ENCODE peak calls at places on chromosomes 5 and 9, in nine cellular contexts. W, C, D, O, F, M, Y, Q and U are unnamed samples.

GRCh38 chr5:81908771-81909170 is 63.1 kb upstream of the ATG10 start:
- DNase-seq in W (no peak), C (no peak), D (no peak), O (no peak), F (no peak), M (no peak), Y (no peak), Q (no peak), U (no peak)

GRCh38 chr5:97501286-97501964 is 318.4 kb upstream of the RIOK2 start:
- DNase-seq in W (peak), C (no peak), D (no peak), O (no peak), F (no peak), M (no peak), Y (no peak), Q (no peak), U (no peak)

GRCh38 chr9:118761016-118761790 is 608.0 kb downstream of the BRINP1 start:
- DNase-seq in W (no peak), C (no peak), D (no peak), O (no peak), F (no peak), M (no peak), Y (no peak), Q (no peak), U (no peak)

GRCh38 chr5:83253731-83254130 is 176.4 kb downstream of the XRCC4 start:
- DNase-seq in W (peak), C (no peak), D (no peak), O (no peak), F (no peak), M (no peak), Y (no peak), Q (no peak), U (no peak)

GRCh38 chr9:113787871-113788270 is 88.2 kb upstream of the ZNF618 start:
- DNase-seq in W (no peak), C (no peak), D (no peak), O (no peak), F (no peak), M (no peak), Y (no peak), Q (no peak), U (no peak)

GRCh38 chr9:7172445-7173115 is 414.8 kb downstream of the KDM4C start:
- DNase-seq in W (no peak), C (no peak), D (no peak), O (no peak), F (no peak), M (no peak), Y (no peak), Q (no peak), U (no peak)

GRCh38 chr9:5825223-5825622 is 7.7 kb downstream of the ERMP1 start:
- DNase-seq in W (no peak), C (no peak), D (no peak), O (no peak), F (no peak), M (no peak), Y (no peak), Q (no peak), U (no peak)

GRCh38 chr5:176875783-176876505 is 23.2 kb downstream of the HK3 start:
- DNase-seq in W (no peak), C (no peak), D (no peak), O (no peak), F (no peak), M (no peak), Y (no peak), Q (no peak), U (no peak)

GRCh38 chr5:112355058-112355685 is 63.9 kb downstream of the EPB41L4A start:
- DNase-seq in W (no peak), C (no peak), D (no peak), O (no peak), F (no peak), M (no peak), Y (no peak), Q (no peak), U (no peak)

GRCh38 chr5:3601929-3602712 is 6.5 kb downstream of the IRX1 start:
- DNase-seq in W (no peak), C (no peak), D (no peak), O (no peak), F (no peak), M (no peak), Y (no peak), Q (no peak), U (no peak)

GRCh38 chr5:38808666-38809343 is 37.0 kb upstream of the OSMR start:
- DNase-seq in W (no peak), C (no peak), D (no peak), O (no peak), F (no peak), M (no peak), Y (no peak), Q (no peak), U (no peak)

GRCh38 chr5:154196955-154197652 is 6.6 kb downstream of the GALNT10 start:
- DNase-seq in W (peak), C (no peak), D (no peak), O (peak), F (no peak), M (peak), Y (no peak), Q (no peak), U (peak)

GRCh38 chr5:169695919-169696490 is 58.9 kb downstream of the DOCK2 start:
- DNase-seq in W (peak), C (no peak), D (no peak), O (peak), F (no peak), M (no peak), Y (no peak), Q (peak), U (no peak)

GRCh38 chr5:65299841-65300240 is 181.9 kb downstream of the ADAMTS6 start:
- DNase-seq in W (no peak), C (no peak), D (no peak), O (peak), F (no peak), M (no peak), Y (no peak), Q (no peak), U (no peak)

GRCh38 chr5:10317825-10318682 is 10.4 kb upstream of the CMBL start:
- DNase-seq in W (peak), C (no peak), D (no peak), O (peak), F (no peak), M (no peak), Y (no peak), Q (no peak), U (no peak)

GRCh38 chr9:71814226-71814625 is 45.9 kb upstream of the CEMIP2 start:
- DNase-seq in W (peak), C (no peak), D (no peak), O (no peak), F (no peak), M (no peak), Y (no peak), Q (no peak), U (no peak)

GRCh38 chr9:137138058-137138697 is 776 bp upstream of the GRIN1 start:
- DNase-seq in W (no peak), C (no peak), D (no peak), O (no peak), F (no peak), M (no peak), Y (no peak), Q (no peak), U (no peak)

GRCh38 chr9:128081052-128081451 is 13.0 kb downstream of the SLC25A25 start:
- DNase-seq in W (no peak), C (no peak), D (no peak), O (peak), F (no peak), M (peak), Y (no peak), Q (no peak), U (no peak)

GRCh38 chr5:117473075-117473595 is 898.5 kb upstream of the SEMA6A start:
- DNase-seq in W (no peak), C (no peak), D (no peak), O (no peak), F (no peak), M (no peak), Y (no peak), Q (no peak), U (no peak)

GRCh38 chr9:33815781-33816180 is 1.2 kb upstream of the UBE2R2 start:
- DNase-seq in W (no peak), C (no peak), D (no peak), O (no peak), F (no peak), M (no peak), Y (no peak), Q (no peak), U (no peak)

GRCh38 chr5:76615759-76616158 is 7.4 kb downstream of the F2RL2 start:
- DNase-seq in W (no peak), C (no peak), D (no peak), O (peak), F (no peak), M (no peak), Y (no peak), Q (no peak), U (no peak)

GRCh38 chr5:157292599-157292998 is 26.7 kb downstream of the CYFIP2 start:
- DNase-seq in W (no peak), C (no peak), D (no peak), O (no peak), F (no peak), M (no peak), Y (no peak), Q (no peak), U (no peak)

GRCh38 chr5:8756498-8757084 is 789.3 kb downstream of the SEMA5A start:
- DNase-seq in W (peak), C (no peak), D (peak), O (peak), F (no peak), M (no peak), Y (no peak), Q (peak), U (no peak)

GRCh38 chr5:115267617-115268016 is 4.9 kb upstream of the PGGT1B start:
- DNase-seq in W (no peak), C (no peak), D (no peak), O (peak), F (no peak), M (no peak), Y (no peak), Q (peak), U (no peak)

GRCh38 chr9:7408845-7409244 is 390.7 kb downstream of the DMAC1 start:
- DNase-seq in W (no peak), C (no peak), D (no peak), O (no peak), F (no peak), M (no peak), Y (no peak), Q (no peak), U (no peak)

GRCh38 chr5:127959152-127959764 is 124.3 kb upstream of the SLC12A2 start:
- DNase-seq in W (peak), C (peak), D (peak), O (peak), F (no peak), M (no peak), Y (no peak), Q (peak), U (peak)

GRCh38 chr9:122132539-122132938 is 27.0 kb downstream of the NDUFA8 start:
- DNase-seq in W (no peak), C (no peak), D (no peak), O (no peak), F (no peak), M (no peak), Y (no peak), Q (no peak), U (no peak)

GRCh38 chr5:9864791-9865190 is 234.6 kb upstream of the TAS2R1 start:
- DNase-seq in W (no peak), C (no peak), D (no peak), O (peak), F (no peak), M (no peak), Y (no peak), Q (no peak), U (no peak)

GRCh38 chr5:28914302-28914701 is 1875.9 kb upstream of the CDH9 start:
- DNase-seq in W (no peak), C (no peak), D (no peak), O (no peak), F (no peak), M (no peak), Y (no peak), Q (no peak), U (no peak)

GRCh38 chr9:114339130-114339908 is 9.7 kb downstream of the ORM2 start:
- DNase-seq in W (peak), C (peak), D (no peak), O (peak), F (peak), M (peak), Y (no peak), Q (peak), U (peak)

GRCh38 chr5:55146080-55146479 is 13.9 kb upstream of the GPX8 start:
- DNase-seq in W (no peak), C (no peak), D (no peak), O (no peak), F (no peak), M (no peak), Y (no peak), Q (no peak), U (no peak)

GRCh38 chr9:122382901-122383850 is 12.4 kb downstream of the PTGS1 start:
- DNase-seq in W (peak), C (no peak), D (no peak), O (no peak), F (no peak), M (no peak), Y (no peak), Q (peak), U (no peak)

GRCh38 chr9:133982971-133983720 is 9.0 kb downstream of the VAV2 start:
- DNase-seq in W (no peak), C (no peak), D (no peak), O (no peak), F (no peak), M (no peak), Y (no peak), Q (no peak), U (no peak)

GRCh38 chr5:68911840-68912690 is 181.7 kb upstream of the SLC30A5 start:
- DNase-seq in W (peak), C (no peak), D (no peak), O (peak), F (no peak), M (no peak), Y (no peak), Q (peak), U (peak)

GRCh38 chr5:167478156-167478555 is 813.3 kb upstream of the WWC1 start:
- DNase-seq in W (no peak), C (no peak), D (no peak), O (no peak), F (no peak), M (no peak), Y (no peak), Q (no peak), U (no peak)

GRCh38 chr9:115000217-115000639 is 69.8 kb upstream of the TNFSF8 start:
- DNase-seq in W (peak), C (no peak), D (no peak), O (no peak), F (no peak), M (no peak), Y (no peak), Q (no peak), U (no peak)

GRCh38 chr9:114155263-114155966 is at the start of gene COL27A1:
- DNase-seq in W (peak), C (peak), D (peak), O (peak), F (peak), M (peak), Y (peak), Q (peak), U (peak)

GRCh38 chr9:21941337-21941995 is 52.7 kb downstream of the CDKN2A start:
- DNase-seq in W (no peak), C (no peak), D (no peak), O (no peak), F (no peak), M (no peak), Y (no peak), Q (no peak), U (no peak)